ENCODE peak calls at places on chromosome 20, in nine cellular contexts. L is M059J, V is GDM1, F is NCI-H2081, W is tibial nerve, H is RWPE1, M is dorsolateral prefrontal cortex, E is kidney glomerular epithelial cell, R is SW 1271. B is an unnamed sample.
A peak's percentile ranks its signal among the peaks of the same experiment; 100 is the strongest.

GRCh38 chr20:57038608-57039440 is 227.6 kb downstream of the BMP7 start:
- DNase-seq in L (no peak), V (no peak), F (no peak), W (no peak), H (no peak), M (no peak), E (no peak), R (no peak), B (no peak)

GRCh38 chr20:49674383-49675352 is 39.0 kb downstream of the B4GALT5 start:
- DNase-seq in L (peak; percentile 94), V (no peak), F (no peak), W (no peak), H (peak; percentile 94), M (no peak), E (peak; percentile 96), R (peak; percentile 34), B (no peak)

GRCh38 chr20:24742436-24742835 is 206.6 kb upstream of the CST7 start:
- DNase-seq in L (no peak), V (no peak), F (no peak), W (no peak), H (no peak), M (no peak), E (no peak), R (no peak), B (no peak)

GRCh38 chr20:46324960-46325703 is 16.8 kb upstream of the CDH22 start:
- DNase-seq in L (peak; percentile 47), V (no peak), F (peak; percentile 16), W (peak; percentile 38), H (peak; percentile 48), M (no peak), E (no peak), R (peak; percentile 41), B (no peak)

GRCh38 chr20:10129749-10130148 is 88.9 kb upstream of the SNAP25 start:
- DNase-seq in L (no peak), V (no peak), F (no peak), W (no peak), H (no peak), M (peak; percentile 39), E (no peak), R (no peak), B (no peak)

GRCh38 chr20:2799688-2800589 is 488 bp downstream of the CPXM1 start:
- DNase-seq in L (no peak), V (no peak), F (no peak), W (no peak), H (no peak), M (no peak), E (no peak), R (no peak), B (no peak)

GRCh38 chr20:51715873-51716215 is 52.3 kb downstream of the ATP9A start:
- DNase-seq in L (no peak), V (no peak), F (no peak), W (no peak), H (no peak), M (no peak), E (no peak), R (no peak), B (no peak)

GRCh38 chr20:50787181-50787580 is 7.7 kb upstream of the BCAS4 start:
- DNase-seq in L (no peak), V (no peak), F (no peak), W (no peak), H (no peak), M (no peak), E (no peak), R (no peak), B (no peak)

GRCh38 chr20:2706688-2707352 is 14.2 kb downstream of the EBF4 start:
- DNase-seq in L (no peak), V (no peak), F (no peak), W (no peak), H (no peak), M (no peak), E (no peak), R (no peak), B (no peak)

GRCh38 chr20:50369225-50370035 is 140.8 kb upstream of the PTPN1 start:
- DNase-seq in L (no peak), V (no peak), F (peak; percentile 55), W (no peak), H (no peak), M (no peak), E (no peak), R (no peak), B (no peak)

GRCh38 chr20:33561981-33562601 is 72.2 kb downstream of the CBFA2T2 start:
- DNase-seq in L (peak; percentile 85), V (no peak), F (peak; percentile 99), W (peak; percentile 75), H (peak; percentile 85), M (no peak), E (peak; percentile 71), R (peak; percentile 64), B (peak; percentile 78)

GRCh38 chr20:10329387-10330005 is 104.5 kb downstream of the MKKS start:
- DNase-seq in L (no peak), V (no peak), F (no peak), W (no peak), H (no peak), M (no peak), E (no peak), R (no peak), B (no peak)

GRCh38 chr20:62711703-62712101 is 3.1 kb downstream of the NTSR1 start:
- DNase-seq in L (no peak), V (no peak), F (peak; percentile 43), W (no peak), H (no peak), M (no peak), E (no peak), R (no peak), B (no peak)

GRCh38 chr20:37721751-37722150 is 27.9 kb downstream of the CTNNBL1 start:
- DNase-seq in L (no peak), V (no peak), F (no peak), W (no peak), H (no peak), M (no peak), E (no peak), R (no peak), B (no peak)

GRCh38 chr20:19757487-19757972 is 528 bp upstream of the RIN2 start:
- DNase-seq in L (peak; percentile 84), V (no peak), F (peak; percentile 30), W (peak; percentile 70), H (peak; percentile 68), M (peak; percentile 50), E (no peak), R (peak; percentile 67), B (peak; percentile 90)

GRCh38 chr20:39702716-39703349 is 740.7 kb downstream of the DHX35 start:
- DNase-seq in L (no peak), V (no peak), F (no peak), W (no peak), H (no peak), M (no peak), E (no peak), R (no peak), B (no peak)

GRCh38 chr20:54469293-54469692 is 6.1 kb upstream of the DOK5 start:
- DNase-seq in L (no peak), V (no peak), F (no peak), W (no peak), H (no peak), M (no peak), E (no peak), R (no peak), B (no peak)

GRCh38 chr20:19935842-19936241 is 81.3 kb upstream of the NAA20 start:
- DNase-seq in L (no peak), V (no peak), F (no peak), W (no peak), H (peak; percentile 42), M (no peak), E (no peak), R (no peak), B (no peak)

GRCh38 chr20:25987073-25987927 is 290.6 kb upstream of the ZNF337 start:
- DNase-seq in L (peak; percentile 74), V (no peak), F (peak; percentile 3), W (no peak), H (no peak), M (peak; percentile 53), E (no peak), R (peak; percentile 65), B (peak; percentile 61)

GRCh38 chr20:53920647-53921245 is 149.6 kb downstream of the BCAS1 start:
- DNase-seq in L (no peak), V (no peak), F (no peak), W (no peak), H (no peak), M (no peak), E (no peak), R (no peak), B (no peak)

GRCh38 chr20:50020283-50020682 is 37.5 kb downstream of the SNAI1 start:
- DNase-seq in L (peak; percentile 90), V (peak; percentile 52), F (no peak), W (no peak), H (peak; percentile 91), M (no peak), E (no peak), R (peak; percentile 52), B (no peak)

GRCh38 chr20:25278636-25279361 is 30.9 kb downstream of the PYGB start:
- DNase-seq in L (no peak), V (no peak), F (no peak), W (no peak), H (no peak), M (peak; percentile 22), E (no peak), R (no peak), B (peak; percentile 15)

GRCh38 chr20:43457640-43458421 is at the start of gene SRSF6:
- DNase-seq in L (peak; percentile 92), V (peak; percentile 82), F (peak; percentile 91), W (peak; percentile 94), H (peak; percentile 97), M (peak; percentile 97), E (peak; percentile 87), R (peak; percentile 90), B (peak; percentile 97)

GRCh38 chr20:19609642-19610223 is 148.3 kb upstream of the RIN2 start:
- DNase-seq in L (peak; percentile 64), V (no peak), F (no peak), W (no peak), H (no peak), M (no peak), E (peak; percentile 49), R (no peak), B (no peak)

GRCh38 chr20:56430471-56430870 is 18.4 kb downstream of the CASS4 start:
- DNase-seq in L (no peak), V (no peak), F (no peak), W (no peak), H (no peak), M (no peak), E (no peak), R (no peak), B (no peak)

GRCh38 chr20:48164034-48164433 is 378.8 kb upstream of the SULF2 start:
- DNase-seq in L (no peak), V (no peak), F (no peak), W (no peak), H (no peak), M (no peak), E (no peak), R (no peak), B (no peak)

GRCh38 chr20:52318601-52319000 is 127.0 kb upstream of the ZFP64 start:
- DNase-seq in L (no peak), V (no peak), F (no peak), W (no peak), H (no peak), M (no peak), E (no peak), R (no peak), B (no peak)

GRCh38 chr20:24950836-24951525 is 1.9 kb downstream of the CST7 start:
- DNase-seq in L (no peak), V (no peak), F (no peak), W (no peak), H (no peak), M (peak; percentile 41), E (no peak), R (no peak), B (no peak)

GRCh38 chr20:56517211-56517610 is 7.3 kb upstream of the FAM209A start:
- DNase-seq in L (no peak), V (no peak), F (no peak), W (no peak), H (no peak), M (no peak), E (no peak), R (no peak), B (no peak)

GRCh38 chr20:3862333-3862732 is 15.7 kb downstream of the MAVS start:
- DNase-seq in L (no peak), V (no peak), F (no peak), W (no peak), H (no peak), M (no peak), E (no peak), R (no peak), B (no peak)

GRCh38 chr20:61660559-61660958 is 405.1 kb downstream of the TAF4 start:
- DNase-seq in L (no peak), V (no peak), F (no peak), W (no peak), H (no peak), M (no peak), E (no peak), R (no peak), B (no peak)